ENCODE peak calls at places on chromosomes 5 and 9, in eight cellular contexts. T is renal cortical epithelial cell; Y is activated CD4-positive, alpha-beta T cell treated with anti-CD3 and anti-CD28 coated beads, Interleukin-2, amount 50 U/mL, for 1 hour; A is HTR-8/SVneo; E is GM23248; N is adrenal gland; C is ELR; F is fibroblast of pulmonary artery. J is an unnamed sample.

GRCh38 chr9:37994639-37995347 is 74.2 kb downstream of the SHB start:
- DNase-seq in T (no peak), Y (no peak), A (peak), E (peak), N (peak), C (peak), F (peak), J (no peak)

GRCh38 chr9:134724231-134724911 is 82.8 kb downstream of the COL5A1 start:
- DNase-seq in T (no peak), Y (no peak), A (no peak), E (peak), N (no peak), C (peak), F (peak), J (no peak)

GRCh38 chr5:32531885-32532520 is 53.4 kb upstream of the SUB1 start:
- DNase-seq in T (peak), Y (peak), A (peak), E (peak), N (no peak), C (peak), F (peak), J (peak)

GRCh38 chr5:148991606-148992005 is 71.3 kb downstream of the SH3TC2 start:
- DNase-seq in T (peak), Y (no peak), A (no peak), E (no peak), N (no peak), C (peak), F (no peak), J (peak)

GRCh38 chr5:109102291-109102690 is 307.5 kb downstream of the PJA2 start:
- DNase-seq in T (no peak), Y (no peak), A (no peak), E (peak), N (no peak), C (peak), F (no peak), J (no peak)

GRCh38 chr9:130785053-130785452 is 50.0 kb upstream of the ABL1 start:
- DNase-seq in T (no peak), Y (no peak), A (no peak), E (no peak), N (no peak), C (no peak), F (no peak), J (no peak)

GRCh38 chr9:38096238-38096805 is 27.3 kb upstream of the SHB start:
- DNase-seq in T (no peak), Y (no peak), A (no peak), E (no peak), N (no peak), C (no peak), F (no peak), J (no peak)

GRCh38 chr9:16275795-16276624 is 594.5 kb downstream of the BNC2 start:
- DNase-seq in T (peak), Y (no peak), A (no peak), E (no peak), N (no peak), C (no peak), F (no peak), J (no peak)

GRCh38 chr5:151040211-151040747 is 19.9 kb downstream of the GPX3 start:
- DNase-seq in T (peak), Y (no peak), A (no peak), E (peak), N (no peak), C (peak), F (peak), J (peak)

GRCh38 chr5:180323929-180324632 is 29.1 kb downstream of the GFPT2 start:
- DNase-seq in T (peak), Y (no peak), A (no peak), E (no peak), N (no peak), C (no peak), F (peak), J (no peak)

GRCh38 chr5:1792842-1793266 is 6.8 kb downstream of the MRPL36 start:
- DNase-seq in T (peak), Y (peak), A (peak), E (peak), N (no peak), C (peak), F (peak), J (peak)

GRCh38 chr9:100096378-100096916 is 2.4 kb downstream of the ERP44 start:
- DNase-seq in T (no peak), Y (no peak), A (no peak), E (no peak), N (no peak), C (no peak), F (no peak), J (no peak)

GRCh38 chr5:38780950-38781349 is 64.9 kb upstream of the OSMR start:
- DNase-seq in T (peak), Y (no peak), A (no peak), E (peak), N (peak), C (peak), F (peak), J (peak)

GRCh38 chr5:114565871-114566270 is 204.0 kb downstream of the KCNN2 start:
- DNase-seq in T (no peak), Y (no peak), A (no peak), E (no peak), N (no peak), C (no peak), F (no peak), J (no peak)

GRCh38 chr5:54743997-54744788 is 226.6 kb downstream of the SNX18 start:
- DNase-seq in T (peak), Y (peak), A (peak), E (peak), N (peak), C (peak), F (peak), J (peak)

GRCh38 chr5:38208782-38209378 is 49.5 kb upstream of the EGFLAM start:
- DNase-seq in T (peak), Y (no peak), A (peak), E (peak), N (peak), C (peak), F (peak), J (peak)

GRCh38 chr9:136105398-136106135 is 10.5 kb upstream of the NACC2 start:
- DNase-seq in T (no peak), Y (no peak), A (no peak), E (peak), N (peak), C (peak), F (peak), J (no peak)

GRCh38 chr5:1015545-1015944 is 6.9 kb downstream of the NKD2 start:
- DNase-seq in T (no peak), Y (no peak), A (no peak), E (no peak), N (no peak), C (no peak), F (no peak), J (no peak)

GRCh38 chr5:64727150-64727549 is 36.8 kb downstream of the SHISAL2B start:
- DNase-seq in T (no peak), Y (no peak), A (no peak), E (no peak), N (no peak), C (no peak), F (no peak), J (no peak)

GRCh38 chr5:65203746-65204145 is 278.0 kb downstream of the ADAMTS6 start:
- DNase-seq in T (peak), Y (no peak), A (peak), E (peak), N (no peak), C (peak), F (peak), J (peak)

GRCh38 chr9:38073882-38074281 is 4.9 kb upstream of the SHB start:
- DNase-seq in T (peak), Y (no peak), A (no peak), E (no peak), N (no peak), C (peak), F (no peak), J (peak)

GRCh38 chr5:179805529-179806249 is 977 bp downstream of the MGAT4B start:
- DNase-seq in T (no peak), Y (no peak), A (no peak), E (peak), N (peak), C (peak), F (no peak), J (no peak)

GRCh38 chr9:36213387-36213786 is 22.7 kb downstream of the CLTA start:
- DNase-seq in T (no peak), Y (no peak), A (no peak), E (no peak), N (no peak), C (no peak), F (no peak), J (no peak)

GRCh38 chr9:129140397-129141065 is 29.3 kb downstream of the PTPA start:
- DNase-seq in T (peak), Y (no peak), A (no peak), E (peak), N (peak), C (peak), F (peak), J (peak)

GRCh38 chr5:131610198-131611063 is 24.6 kb downstream of the RAPGEF6 start:
- DNase-seq in T (peak), Y (no peak), A (peak), E (peak), N (no peak), C (peak), F (peak), J (peak)

GRCh38 chr5:11658341-11658740 is 245.9 kb downstream of the CTNND2 start:
- DNase-seq in T (no peak), Y (no peak), A (no peak), E (no peak), N (no peak), C (no peak), F (no peak), J (no peak)

GRCh38 chr5:89967806-89968444 is 441.6 kb downstream of the CETN3 start:
- DNase-seq in T (no peak), Y (no peak), A (no peak), E (peak), N (no peak), C (peak), F (peak), J (peak)

GRCh38 chr9:134964686-134965085 is 47.0 kb upstream of the FCN1 start:
- DNase-seq in T (no peak), Y (no peak), A (no peak), E (no peak), N (no peak), C (no peak), F (no peak), J (no peak)

GRCh38 chr9:137218754-137219271 is 3.2 kb downstream of the RNF208 start:
- DNase-seq in T (no peak), Y (no peak), A (no peak), E (peak), N (peak), C (peak), F (peak), J (peak)

GRCh38 chr5:17743580-17744435 is 109.5 kb downstream of the TAF11L14 start:
- DNase-seq in T (no peak), Y (no peak), A (no peak), E (peak), N (no peak), C (no peak), F (no peak), J (peak)

GRCh38 chr9:70003786-70004185 is 39.9 kb upstream of the MAMDC2 start:
- DNase-seq in T (peak), Y (no peak), A (no peak), E (peak), N (no peak), C (peak), F (peak), J (no peak)

GRCh38 chr9:110173322-110173642 is 34.7 kb downstream of the C9orf152 start:
- DNase-seq in T (no peak), Y (no peak), A (no peak), E (no peak), N (no peak), C (no peak), F (no peak), J (no peak)

GRCh38 chr5:175235251-175235963 is 208.6 kb downstream of the DRD1 start:
- DNase-seq in T (no peak), Y (no peak), A (no peak), E (peak), N (no peak), C (no peak), F (no peak), J (no peak)

GRCh38 chr9:112046181-112046580 is 128.9 kb downstream of the SUSD1 start:
- DNase-seq in T (peak), Y (no peak), A (no peak), E (peak), N (no peak), C (peak), F (peak), J (peak)

GRCh38 chr5:96628406-96628805 is 33.8 kb upstream of the CAST start:
- DNase-seq in T (no peak), Y (no peak), A (no peak), E (no peak), N (no peak), C (no peak), F (no peak), J (no peak)

GRCh38 chr9:137304383-137305059 is 2.5 kb upstream of the NRARP start:
- DNase-seq in T (no peak), Y (no peak), A (no peak), E (no peak), N (peak), C (peak), F (peak), J (no peak)

GRCh38 chr5:132496631-132497487 is 6.3 kb upstream of the IRF1 start:
- DNase-seq in T (peak), Y (peak), A (peak), E (peak), N (peak), C (peak), F (peak), J (peak)

GRCh38 chr5:5387192-5387591 is 35.3 kb upstream of the ICE1 start:
- DNase-seq in T (peak), Y (no peak), A (no peak), E (no peak), N (no peak), C (peak), F (no peak), J (peak)

GRCh38 chr5:140235776-140236558 is 61.0 kb downstream of the CYSTM1 start:
- DNase-seq in T (no peak), Y (no peak), A (no peak), E (no peak), N (no peak), C (no peak), F (no peak), J (no peak)

J was measured in PC-3.